ENCODE peak calls at places on chromosomes 12 and 14, in four cellular contexts. W is lower lobe of right lung, L is astrocyte of the cerebellum, K is choroid plexus epithelial cell. X is an unnamed sample.

GRCh38 chr12:102702447-102703114 is 214.5 kb downstream of the PAH start:
- DNase-seq in K (peak), W (no peak), L (peak), X (no peak)

GRCh38 chr12:70049596-70050360 is 193.5 kb upstream of the CNOT2 start:
- DNase-seq in K (no peak), W (no peak), L (no peak), X (no peak)

GRCh38 chr12:45893240-45893639 is 97.1 kb downstream of the SCAF11 start:
- DNase-seq in K (peak), L (no peak), W (no peak), X (no peak)

GRCh38 chr14:89502966-89503365 is 85.9 kb upstream of the FOXN3 start:
- DNase-seq in L (no peak), K (no peak), W (no peak), X (peak)

GRCh38 chr14:58677525-58677924 is 39.8 kb downstream of the DACT1 start:
- DNase-seq in K (no peak), W (no peak), L (no peak), X (no peak)

GRCh38 chr14:95327558-95328374 is 8.1 kb upstream of the CLMN start:
- DNase-seq in W (no peak), K (no peak), L (no peak), X (no peak)

GRCh38 chr12:130613831-130614230 is 102.3 kb downstream of the RIMBP2 start:
- DNase-seq in L (no peak), K (no peak), W (no peak), X (peak)

GRCh38 chr14:49970474-49971147 is 77.7 kb downstream of the ARF6 start:
- DNase-seq in L (no peak), W (no peak), K (peak), X (no peak)

GRCh38 chr12:5200276-5201087 is 156.8 kb downstream of the KCNA5 start:
- DNase-seq in K (peak), W (peak), L (no peak), X (no peak)

GRCh38 chr12:79360269-79360668 is 330.5 kb downstream of the PAWR start:
- DNase-seq in W (no peak), K (no peak), L (no peak), X (no peak)

GRCh38 chr14:75426332-75427125 is 1.3 kb upstream of the JDP2 start:
- DNase-seq in K (no peak), W (no peak), L (no peak), X (no peak)

GRCh38 chr12:52819021-52819420 is 5.1 kb upstream of the KRT4 start:
- DNase-seq in L (no peak), K (no peak), W (no peak), X (no peak)

GRCh38 chr14:72463291-72463866 is 430.5 kb downstream of the DPF3 start:
- DNase-seq in L (no peak), K (no peak), W (no peak), X (no peak)

GRCh38 chr12:100681074-100681473 is 107.6 kb downstream of the GAS2L3 start:
- DNase-seq in L (no peak), K (no peak), W (no peak), X (no peak)

GRCh38 chr12:13173537-13173936 is 23.0 kb upstream of the EMP1 start:
- DNase-seq in W (peak), L (peak), K (peak), X (no peak)

GRCh38 chr14:102464846-102465341 is 44.7 kb downstream of the ANKRD9 start:
- DNase-seq in K (no peak), W (no peak), L (no peak), X (no peak)

GRCh38 chr12:110431957-110432587 is 18.1 kb downstream of the ARPC3 start:
- DNase-seq in L (no peak), K (no peak), W (no peak), X (no peak)

GRCh38 chr12:10130042-10130441 is at the start of gene CLEC7A:
- DNase-seq in L (no peak), W (no peak), K (no peak), X (no peak)

GRCh38 chr12:1523558-1524050 is 70.8 kb downstream of the FBXL14 start:
- DNase-seq in K (no peak), L (no peak), W (no peak), X (no peak)

GRCh38 chr12:39443704-39444234 is 849 bp upstream of the KIF21A start:
- DNase-seq in K (no peak), L (no peak), W (no peak), X (no peak)

GRCh38 chr12:82682851-82683261 is 3.9 kb upstream of the TMTC2 start:
- DNase-seq in W (no peak), L (no peak), K (peak), X (no peak)

GRCh38 chr12:91511795-91512420 is 329.3 kb upstream of the DCN start:
- DNase-seq in K (no peak), L (no peak), W (no peak), X (no peak)

GRCh38 chr12:24948452-24948815 is 467 bp downstream of the BCAT1 start:
- DNase-seq in L (no peak), W (no peak), K (peak), X (no peak)

GRCh38 chr14:34649344-34649743 is 19.4 kb upstream of the SNX6 start:
- DNase-seq in W (no peak), L (peak), K (peak), X (no peak)

GRCh38 chr12:92505373-92506340 is 197.1 kb upstream of the PLEKHG7 start:
- DNase-seq in W (peak), L (no peak), K (peak), X (no peak)

GRCh38 chr12:78568326-78569020 is 296.1 kb upstream of the SYT1 start:
- DNase-seq in K (no peak), L (no peak), W (no peak), X (no peak)

GRCh38 chr14:104552738-104553125 is 26.8 kb upstream of the C14orf180 start:
- DNase-seq in K (no peak), L (no peak), W (peak), X (no peak)

GRCh38 chr12:3558854-3559253 is 67.9 kb downstream of the PRMT8 start:
- DNase-seq in W (no peak), K (no peak), L (no peak), X (no peak)

GRCh38 chr12:2999265-2999841 is 40.2 kb downstream of the TEAD4 start:
- DNase-seq in K (no peak), W (no peak), L (no peak), X (no peak)

GRCh38 chr14:105589161-105589925 is 63.0 kb downstream of the TMEM121 start:
- DNase-seq in L (no peak), K (no peak), W (no peak), X (no peak)

GRCh38 chr12:43238281-43238680 is 313.7 kb downstream of the ADAMTS20 start:
- DNase-seq in W (no peak), L (no peak), K (peak), X (no peak)

GRCh38 chr12:46983393-46983793 is 96.0 kb upstream of the PCED1B start:
- DNase-seq in W (no peak), L (no peak), K (no peak), X (no peak)

GRCh38 chr14:25828562-25828961 is 769.3 kb downstream of the NOVA1 start:
- DNase-seq in L (no peak), W (no peak), K (no peak), X (no peak)

GRCh38 chr12:113645183-113645582 is 173.5 kb upstream of the LHX5 start:
- DNase-seq in K (no peak), W (no peak), L (no peak), X (no peak)

GRCh38 chr12:113643575-113643974 is 171.9 kb upstream of the LHX5 start:
- DNase-seq in W (no peak), L (no peak), K (no peak), X (no peak)

GRCh38 chr12:113649256-113649830 is 177.7 kb upstream of the LHX5 start:
- DNase-seq in K (no peak), L (no peak), W (no peak), X (no peak)

GRCh38 chr12:113650476-113650875 is 178.8 kb upstream of the LHX5 start:
- DNase-seq in W (no peak), L (no peak), K (no peak), X (no peak)

GRCh38 chr12:113647048-113647447 is 175.4 kb upstream of the LHX5 start:
- DNase-seq in W (no peak), K (no peak), L (no peak), X (no peak)
- TF ChIP-seq CTCF in W (no peak), K (no peak), L (no peak), X (peak)

GRCh38 chr12:19822476-19822875 is 383.2 kb downstream of the AEBP2 start:
- DNase-seq in W (no peak), L (no peak), K (no peak), X (no peak)

DNA sequence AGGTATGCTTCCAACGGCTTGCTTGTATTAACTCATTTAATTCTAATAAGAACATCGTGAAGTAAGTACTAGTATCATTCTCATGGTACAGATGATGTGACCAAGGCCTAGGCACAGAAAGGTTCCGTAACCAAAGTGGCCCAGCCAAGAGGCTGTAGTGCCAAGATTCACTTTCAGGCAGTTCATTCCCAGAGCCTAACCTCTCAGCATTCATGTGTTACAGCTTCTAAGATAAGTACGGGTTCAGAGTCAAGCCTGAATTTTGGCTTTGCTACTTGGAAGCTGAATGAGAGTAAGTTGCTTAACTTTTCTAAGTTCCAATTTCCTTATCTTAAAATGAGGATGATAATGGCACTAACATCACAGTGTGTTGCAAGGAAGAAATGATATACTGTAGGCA is 379.9 kb downstream of the AEBP2 start:
- DNase-seq in L (no peak), K (no peak), W (no peak), X (no peak)
- TF ChIP-seq CTCF in L (no peak), K (no peak), W (no peak), X (no peak)

GRCh38 chr12:115857160-115857920 is 420.2 kb downstream of the MED13L start:
- DNase-seq in W (no peak), K (no peak), L (no peak), X (no peak)
- TF ChIP-seq CTCF in W (no peak), K (no peak), L (no peak), X (no peak)

GRCh38 chr12:64678248-64678647 is 68.0 kb downstream of the RASSF3 start:
- DNase-seq in W (no peak), L (no peak), K (no peak), X (no peak)
- TF ChIP-seq CTCF in W (no peak), L (no peak), K (no peak), X (peak)

DNA sequence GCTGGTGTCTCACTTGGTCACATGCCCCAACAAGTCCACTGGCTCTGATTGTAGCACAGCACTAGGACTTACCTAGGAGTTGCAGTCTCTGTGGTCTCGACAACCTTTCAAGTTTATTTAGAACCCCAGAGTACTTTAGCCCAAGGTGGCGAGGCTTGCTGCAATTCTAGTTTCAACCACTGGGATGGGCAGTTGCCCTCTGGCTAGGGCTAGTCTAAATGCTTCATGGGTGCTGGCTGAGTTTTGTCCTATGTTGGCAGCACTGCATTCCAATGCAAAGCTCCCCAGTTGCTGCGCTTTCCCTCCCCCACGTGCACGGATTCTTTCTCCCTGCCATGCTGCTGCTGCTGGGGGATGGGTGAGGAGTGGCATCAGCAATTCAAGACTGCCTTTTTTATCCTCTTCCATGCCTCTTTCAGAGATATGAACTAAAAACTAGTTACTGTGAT is 207.9 kb downstream of the SYNE2 start:
- DNase-seq in L (no peak), K (peak), W (no peak), X (no peak)
- TF ChIP-seq CTCF in L (peak), K (peak), W (peak), X (peak)

GRCh38 chr12:25958254-25959068 is at the start of gene RASSF8:
- DNase-seq in K (peak), W (peak), L (peak), X (peak)
- TF ChIP-seq CTCF in K (no peak), W (peak), L (no peak), X (no peak)

DNA sequence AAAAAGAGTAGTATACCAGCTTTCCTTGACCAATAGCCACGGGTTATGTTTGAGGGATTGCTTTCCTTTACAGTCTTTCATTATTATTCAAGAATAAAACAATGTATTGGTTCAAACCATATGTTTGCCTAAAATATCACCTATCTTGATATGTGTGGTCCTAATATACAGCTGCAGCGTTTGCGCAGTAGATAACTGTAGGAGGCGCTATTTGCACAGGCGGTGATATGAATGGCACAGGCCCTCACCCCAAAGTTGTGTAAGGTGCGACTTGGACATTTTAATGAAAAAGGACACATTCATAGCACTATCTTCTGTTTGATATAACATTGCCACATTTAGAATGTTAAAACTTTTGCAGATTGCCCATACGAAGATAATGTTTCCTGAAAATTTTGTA is 298.4 kb downstream of the TRHDE start:
- DNase-seq in L (no peak), K (no peak), W (no peak), X (no peak)
- TF ChIP-seq CTCF in L (no peak), K (peak), W (peak), X (peak)

DNA sequence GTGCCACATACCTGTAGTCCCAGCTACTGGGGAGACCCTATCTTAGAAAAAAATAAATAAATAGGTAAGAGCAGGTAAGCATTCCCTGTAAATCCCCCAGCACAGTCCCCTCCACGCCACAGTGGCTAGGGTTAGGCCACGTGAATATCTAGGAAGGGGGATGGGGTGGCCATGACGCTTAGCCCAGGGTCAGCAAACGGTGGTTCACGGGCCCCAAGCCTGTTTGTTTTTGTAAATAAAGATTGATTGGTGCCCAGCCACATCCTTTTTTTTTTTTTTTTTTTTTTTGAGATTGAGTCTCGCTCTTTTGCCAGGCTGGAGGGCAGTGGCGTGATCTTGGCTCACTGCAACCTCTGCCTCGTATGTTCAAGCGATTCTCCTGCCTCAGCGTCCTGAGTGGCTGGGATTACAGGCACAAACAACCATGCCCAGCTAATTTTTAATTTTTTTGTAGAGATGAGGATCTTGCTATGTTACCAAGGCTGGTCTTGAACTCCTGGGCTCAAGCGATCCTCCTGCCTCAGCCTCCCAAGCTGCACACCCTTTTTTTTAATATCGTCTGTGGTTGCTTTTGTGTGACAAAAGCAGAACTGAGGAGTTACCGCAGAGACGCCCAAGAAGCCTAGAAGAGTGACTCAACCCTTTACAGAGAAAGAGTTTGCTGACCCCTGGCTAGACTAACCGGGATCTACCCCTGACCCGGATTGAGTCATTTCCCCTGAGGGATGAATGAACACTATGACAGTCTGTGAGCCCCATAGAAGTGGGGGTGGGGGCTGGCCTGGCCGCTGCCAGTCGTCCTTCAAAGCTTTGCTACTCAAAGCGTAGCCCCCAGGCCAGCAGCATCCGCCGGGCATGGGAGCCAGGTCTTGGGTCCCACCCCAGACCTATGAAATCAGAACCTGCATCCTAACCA is 113.7 kb upstream of the NCOR2 start:
- DNase-seq in L (peak), K (peak), W (peak), X (no peak)
- TF ChIP-seq CTCF in L (peak), K (peak), W (peak), X (peak)

DNA sequence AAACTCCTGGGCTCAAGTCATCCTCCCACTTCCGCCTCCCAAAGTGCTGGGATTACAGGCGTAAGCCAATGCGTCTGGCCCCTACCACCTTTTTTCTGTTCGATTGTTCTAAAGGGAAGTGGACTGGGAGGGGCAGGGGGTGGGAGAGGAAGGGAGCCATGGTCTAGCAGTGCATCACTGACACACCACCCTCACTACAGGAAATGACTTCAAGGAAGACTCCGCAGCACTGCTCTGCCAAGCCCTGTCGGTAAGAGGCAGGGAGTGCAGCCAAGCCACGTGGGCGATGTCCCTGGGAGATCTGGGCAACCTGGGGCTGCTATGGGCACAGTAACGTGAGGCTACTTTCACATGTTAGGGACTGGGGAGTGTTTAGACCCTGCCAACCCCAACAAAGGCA is 18.0 kb downstream of the LRRC74A start:
- DNase-seq in K (peak), L (no peak), W (peak), X (no peak)
- TF ChIP-seq CTCF in K (peak), L (peak), W (peak), X (no peak)

DNA sequence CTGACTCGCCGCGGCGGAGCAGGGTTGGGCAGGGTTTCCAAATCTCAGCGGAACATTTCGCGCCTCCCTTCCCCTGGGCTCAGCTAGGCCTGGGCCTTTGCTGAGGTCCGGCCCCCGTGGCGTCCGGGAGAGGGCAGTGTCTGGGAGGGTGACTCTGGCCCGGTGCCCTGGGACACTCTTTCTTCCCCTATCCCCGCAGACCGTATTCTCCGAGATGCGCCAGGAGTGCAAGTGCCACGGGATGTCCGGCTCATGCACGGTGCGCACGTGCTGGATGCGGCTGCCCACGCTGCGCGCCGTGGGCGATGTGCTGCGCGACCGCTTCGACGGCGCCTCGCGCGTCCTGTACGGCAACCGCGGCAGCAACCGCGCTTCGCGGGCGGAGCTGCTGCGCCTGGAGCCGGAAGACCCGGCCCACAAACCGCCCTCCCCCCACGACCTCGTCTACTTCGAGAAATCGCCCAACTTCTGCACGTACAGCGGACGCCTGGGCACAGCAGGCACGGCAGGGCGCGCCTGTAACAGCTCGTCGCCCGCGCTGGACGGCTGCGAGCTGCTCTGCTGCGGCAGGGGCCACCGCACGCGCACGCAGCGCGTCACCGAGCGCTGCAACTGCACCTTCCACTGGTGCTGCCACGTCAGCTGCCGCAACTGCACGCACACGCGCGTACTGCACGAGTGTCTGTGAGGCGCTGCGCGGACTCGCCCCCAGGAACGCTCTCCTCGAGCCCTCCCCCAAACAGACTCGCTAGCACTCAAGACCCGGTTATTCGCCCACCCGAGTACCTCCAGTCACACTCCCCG is 3.0 kb downstream of the WNT1 start:
- DNase-seq in L (no peak), K (no peak), W (peak), X (no peak)
- TF ChIP-seq CTCF in L (no peak), K (no peak), W (peak), X (peak)